ENCODE peak calls at places on chromosomes 16 and 17, in nine cellular contexts. D, I, L, W, O, N, R, Z and M are unnamed samples.

GRCh38 chr17:4043862-4044261 is 79.6 kb upstream of the ATP2A3 start:
- DNase-seq in R (no peak), N (peak), Z (no peak), O (peak), W (no peak), L (no peak), D (peak), I (no peak), M (no peak)

GRCh38 chr16:56258508-56259424 is 67.5 kb downstream of the GNAO1 start:
- DNase-seq in O (no peak), L (no peak), N (no peak), Z (no peak), D (no peak), I (no peak), W (no peak), R (peak), M (no peak)

GRCh38 chr16:85781685-85782370 is 17.5 kb downstream of the EMC8 start:
- DNase-seq in W (no peak), N (peak), I (peak), D (no peak), O (no peak), Z (no peak), L (peak), R (peak), M (no peak)

GRCh38 chr16:3854740-3855139 is 25.8 kb downstream of the CREBBP start:
- DNase-seq in R (no peak), L (no peak), D (no peak), W (no peak), N (no peak), O (no peak), I (no peak), Z (no peak), M (no peak)

GRCh38 chr17:6387442-6387841 is 47.5 kb downstream of the AIPL1 start:
- DNase-seq in W (no peak), Z (no peak), O (no peak), R (no peak), D (no peak), N (no peak), I (no peak), L (no peak), M (no peak)

GRCh38 chr16:90019543-90020259 is 445 bp upstream of the DBNDD1 start:
- DNase-seq in R (no peak), D (peak), N (peak), Z (no peak), L (no peak), O (peak), I (peak), W (peak), M (peak)

GRCh38 chr16:89093602-89094251 is at the start of gene ACSF3:
- DNase-seq in R (peak), N (peak), D (peak), O (peak), I (no peak), Z (no peak), W (peak), L (no peak), M (peak)

GRCh38 chr17:70172449-70172848 is 3.1 kb downstream of the KCNJ2 start:
- DNase-seq in O (no peak), N (no peak), I (no peak), W (no peak), D (no peak), L (no peak), R (no peak), Z (no peak), M (no peak)

GRCh38 chr17:7023576-7024401 is 939 bp downstream of the BCL6B start:
- DNase-seq in W (peak), D (peak), I (no peak), N (peak), Z (no peak), O (peak), R (peak), L (no peak), M (no peak)

GRCh38 chr17:63996430-63997182 is 1.5 kb upstream of the PRR29 start:
- DNase-seq in W (no peak), N (no peak), L (no peak), D (no peak), I (no peak), Z (no peak), O (no peak), R (no peak), M (no peak)

GRCh38 chr17:77019955-77020379 is 120.8 kb upstream of the SEC14L1 start:
- DNase-seq in R (no peak), O (no peak), L (no peak), D (no peak), W (no peak), Z (no peak), I (no peak), N (no peak), M (no peak)

GRCh38 chr17:50213026-50214015 is 11.9 kb upstream of the COL1A1 start:
- DNase-seq in I (no peak), O (peak), N (no peak), L (no peak), R (no peak), Z (peak), W (no peak), D (peak), M (no peak)

GRCh38 chr17:32869345-32870026 is 7.4 kb downstream of the MYO1D start:
- DNase-seq in D (no peak), L (no peak), Z (no peak), N (no peak), O (no peak), W (no peak), R (no peak), I (no peak), M (no peak)

GRCh38 chr16:30764086-30764485 is 2.0 kb downstream of the RNF40 start:
- DNase-seq in O (no peak), N (no peak), I (no peak), D (no peak), R (no peak), L (no peak), W (no peak), Z (no peak), M (no peak)

GRCh38 chr16:81779540-81780320 is 639 bp downstream of the PLCG2 start:
- DNase-seq in N (peak), Z (no peak), W (no peak), I (no peak), O (no peak), R (no peak), L (no peak), D (no peak), M (no peak)

GRCh38 chr17:28811594-28812135 is 30.9 kb downstream of the FAM222B start:
- DNase-seq in N (no peak), W (no peak), I (no peak), Z (no peak), D (no peak), R (peak), L (no peak), O (no peak), M (peak)

GRCh38 chr17:36602924-36603384 is 1.6 kb downstream of the MRM1 start:
- DNase-seq in Z (no peak), D (peak), N (no peak), R (peak), I (no peak), L (peak), W (peak), O (peak), M (peak)

GRCh38 chr17:69672924-69673323 is 258.4 kb downstream of the MAP2K6 start:
- DNase-seq in D (no peak), Z (no peak), R (no peak), O (no peak), I (peak), W (no peak), N (no peak), L (no peak), M (peak)